ENCODE peak calls at places on chromosome 19, in five cellular contexts. One of them, this sample, is unnamed. For H3K4me1, the result is how much of the 10 kb centered on the place peaks cover.

GRCh38 chr19:50551713-50552187 is 16.5 kb downstream of the LRRC4B start:
- DNase-seq in PC-9: no peak
- DNase-seq in fibroblast of lung: no peak
- DNase-seq in psoas muscle: no peak
- DNase-seq in small intestine: no peak
- DNase-seq in this sample: no peak

GRCh38 chr19:835201-835810 is 5.5 kb upstream of the PRTN3 start:
- DNase-seq in PC-9: no peak
- DNase-seq in fibroblast of lung: no peak
- DNase-seq in psoas muscle: no peak
- DNase-seq in small intestine: no peak
- DNase-seq in this sample: no peak

GRCh38 chr19:32372726-32373613 is 27.6 kb downstream of the ZNF507 start:
- DNase-seq in PC-9: peak
- DNase-seq in fibroblast of lung: no peak
- DNase-seq in psoas muscle: no peak
- DNase-seq in small intestine: no peak
- DNase-seq in this sample: peak

GRCh38 chr19:38152461-38153379 is 71.3 kb downstream of the DPF1 start:
- DNase-seq in PC-9: no peak
- DNase-seq in fibroblast of lung: peak
- DNase-seq in psoas muscle: no peak
- DNase-seq in small intestine: no peak
- DNase-seq in this sample: no peak

GRCh38 chr19:46297700-46298476 is 1.0 kb downstream of the HIF3A start:
- DNase-seq in PC-9: no peak
- DNase-seq in fibroblast of lung: no peak
- DNase-seq in psoas muscle: peak
- DNase-seq in small intestine: peak
- DNase-seq in this sample: no peak

GRCh38 chr19:41226053-41226873 is 7.2 kb downstream of the AXL start:
- DNase-seq in PC-9: peak
- DNase-seq in fibroblast of lung: peak
- DNase-seq in psoas muscle: peak
- DNase-seq in small intestine: peak
- DNase-seq in this sample: peak

GRCh38 chr19:58021541-58022282 is 12.1 kb upstream of the ZSCAN1 start:
- DNase-seq in PC-9: peak
- DNase-seq in fibroblast of lung: peak
- DNase-seq in psoas muscle: no peak
- DNase-seq in small intestine: peak
- DNase-seq in this sample: no peak

GRCh38 chr19:13844130-13844631 is 32.8 kb upstream of the NANOS3 start:
- DNase-seq in PC-9: peak
- DNase-seq in fibroblast of lung: no peak
- DNase-seq in psoas muscle: no peak
- DNase-seq in small intestine: no peak
- DNase-seq in this sample: no peak

GRCh38 chr19:16285769-16286564 is 38.7 kb upstream of the KLF2 start:
- DNase-seq in PC-9: no peak
- DNase-seq in fibroblast of lung: peak
- DNase-seq in psoas muscle: peak
- DNase-seq in small intestine: no peak
- DNase-seq in this sample: no peak

GRCh38 chr19:10143700-10144099 is 24.0 kb upstream of the EIF3G start:
- DNase-seq in PC-9: no peak
- DNase-seq in fibroblast of lung: no peak
- DNase-seq in psoas muscle: no peak
- DNase-seq in small intestine: no peak
- DNase-seq in this sample: no peak

GRCh38 chr19:1707240-1707639 is 46.1 kb upstream of the ONECUT3 start:
- DNase-seq in PC-9: no peak
- DNase-seq in fibroblast of lung: no peak
- DNase-seq in psoas muscle: no peak
- DNase-seq in small intestine: no peak
- DNase-seq in this sample: no peak

GRCh38 chr19:38538793-38539528 is 78.8 kb downstream of the MAP4K1 start:
- DNase-seq in PC-9: no peak
- DNase-seq in fibroblast of lung: peak
- DNase-seq in psoas muscle: no peak
- DNase-seq in small intestine: peak
- DNase-seq in this sample: no peak

GRCh38 chr19:6064016-6064702 is 46.1 kb downstream of the RFX2 start:
- DNase-seq in PC-9: peak
- DNase-seq in fibroblast of lung: peak
- DNase-seq in psoas muscle: no peak
- DNase-seq in small intestine: peak
- DNase-seq in this sample: peak
- H3K4me1 ChIP-seq in PC-9: half or more
- H3K4me1 ChIP-seq in fibroblast of lung: under half
- H3K4me1 ChIP-seq in psoas muscle: under half
- H3K4me1 ChIP-seq in small intestine: under half
- H3K4me1 ChIP-seq in this sample: under half

DNA sequence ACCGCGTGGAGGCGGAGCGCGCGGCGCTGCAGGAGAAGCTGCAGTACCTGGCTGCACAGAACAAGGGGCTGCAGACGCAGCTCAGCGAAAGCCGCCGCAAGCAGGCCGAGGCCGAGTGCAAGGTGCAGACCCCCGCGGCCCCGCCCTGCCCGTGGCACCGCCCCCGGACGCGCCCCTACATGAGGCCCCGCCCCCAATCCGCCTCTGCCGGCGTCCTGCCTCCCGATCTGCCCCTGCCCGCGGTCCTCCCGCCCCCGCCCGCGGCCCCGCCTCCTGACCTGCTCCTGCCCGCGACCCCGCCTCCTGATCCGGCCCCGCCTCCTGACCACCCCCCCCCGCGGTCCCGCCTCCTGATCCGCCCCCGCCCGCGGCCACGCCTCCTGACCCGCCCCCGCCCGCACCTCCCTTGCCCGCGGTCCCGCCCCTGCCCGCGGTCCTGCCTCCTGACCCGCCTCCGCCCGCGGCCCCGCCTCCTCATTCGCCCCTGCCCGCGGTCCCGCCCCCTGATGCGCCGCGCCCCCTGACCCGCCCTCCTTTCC is 11.7 kb downstream of the PRR36 start:
- DNase-seq in PC-9: peak
- DNase-seq in fibroblast of lung: peak
- DNase-seq in psoas muscle: peak
- DNase-seq in small intestine: peak
- DNase-seq in this sample: no peak
- H3K27ac ChIP-seq in PC-9: no peak
- H3K27ac ChIP-seq in fibroblast of lung: no peak
- H3K27ac ChIP-seq in psoas muscle: no peak
- H3K27ac ChIP-seq in small intestine: no peak
- H3K27ac ChIP-seq in this sample: no peak

GRCh38 chr19:23887642-23888041 is 27.0 kb upstream of the ZNF726 start:
- DNase-seq in PC-9: no peak
- DNase-seq in fibroblast of lung: no peak
- DNase-seq in psoas muscle: no peak
- DNase-seq in small intestine: peak
- DNase-seq in this sample: no peak

GRCh38 chr19:23884363-23884762 is 30.3 kb upstream of the ZNF726 start:
- DNase-seq in PC-9: no peak
- DNase-seq in fibroblast of lung: no peak
- DNase-seq in psoas muscle: no peak
- DNase-seq in small intestine: no peak
- DNase-seq in this sample: no peak

DNA sequence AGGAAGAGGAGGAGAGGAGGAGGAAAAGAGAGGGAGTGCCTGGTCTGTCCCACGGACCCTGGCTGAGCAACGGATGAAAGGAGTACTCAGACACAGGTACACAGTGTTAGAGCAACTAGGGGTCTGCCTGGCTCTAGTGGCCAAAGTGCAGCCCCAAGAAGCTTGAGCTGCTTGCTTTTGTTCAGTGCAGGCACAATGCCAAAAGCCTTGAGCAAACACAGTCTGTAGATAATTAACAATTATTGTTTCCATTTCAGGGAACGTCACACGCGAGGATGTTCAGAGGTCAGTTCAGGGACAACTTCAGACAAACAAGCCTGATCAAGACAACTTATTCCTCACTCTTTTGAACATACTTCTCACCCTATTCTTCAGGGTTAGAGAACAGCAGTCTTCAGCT is 32.2 kb upstream of the ZNF726 start:
- DNase-seq in PC-9: no peak
- DNase-seq in fibroblast of lung: no peak
- DNase-seq in psoas muscle: no peak
- DNase-seq in small intestine: peak
- DNase-seq in this sample: no peak
- H3K4me3 ChIP-seq in PC-9: no peak
- H3K4me3 ChIP-seq in fibroblast of lung: no peak
- H3K4me3 ChIP-seq in psoas muscle: no peak
- H3K4me3 ChIP-seq in small intestine: no peak
- H3K4me3 ChIP-seq in this sample: no peak

DNA sequence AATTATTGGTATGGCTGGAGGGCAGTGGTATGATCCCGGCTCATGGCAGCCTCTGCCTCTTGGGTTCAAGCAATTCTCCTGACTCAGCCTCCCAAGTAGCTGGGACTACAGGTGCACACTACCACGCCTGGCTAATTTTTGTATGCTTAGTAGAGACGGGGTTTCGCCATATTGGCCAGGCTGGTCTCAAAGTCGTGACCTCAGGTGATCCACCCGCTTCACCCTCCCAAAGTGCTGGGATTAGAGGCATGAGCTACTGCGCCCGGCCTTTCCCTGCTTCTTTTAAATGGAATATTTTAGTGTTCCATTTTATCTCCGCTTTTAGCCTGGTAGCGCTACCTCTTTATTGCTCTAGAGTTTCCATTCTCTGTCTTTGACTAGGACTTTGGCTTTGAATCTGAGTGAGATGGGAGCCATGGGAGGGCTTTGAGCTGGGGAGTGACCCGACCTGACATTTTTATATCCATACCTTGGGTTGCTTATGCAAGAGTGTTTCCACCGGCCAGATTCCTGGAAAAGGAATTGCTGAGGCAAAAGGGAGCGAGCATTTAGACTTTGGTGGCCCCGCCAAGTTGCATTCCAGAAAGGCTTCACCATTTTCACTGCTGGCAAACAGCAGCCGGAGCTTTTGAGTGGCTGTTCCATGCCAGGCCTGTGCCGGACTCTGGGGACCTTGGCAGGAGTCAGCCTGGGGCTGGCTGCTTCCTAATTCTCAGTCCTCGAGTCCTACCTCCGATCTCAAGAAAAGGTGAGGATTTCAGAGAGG is 22.9 kb downstream of the BICRA start:
- DNase-seq in PC-9: no peak
- DNase-seq in fibroblast of lung: no peak
- DNase-seq in psoas muscle: no peak
- DNase-seq in small intestine: no peak
- DNase-seq in this sample: no peak
- H3K4me1 ChIP-seq in PC-9: under half
- H3K4me1 ChIP-seq in fibroblast of lung: under half
- H3K4me1 ChIP-seq in psoas muscle: under half
- H3K4me1 ChIP-seq in small intestine: under half
- H3K4me1 ChIP-seq in this sample: under half

DNA sequence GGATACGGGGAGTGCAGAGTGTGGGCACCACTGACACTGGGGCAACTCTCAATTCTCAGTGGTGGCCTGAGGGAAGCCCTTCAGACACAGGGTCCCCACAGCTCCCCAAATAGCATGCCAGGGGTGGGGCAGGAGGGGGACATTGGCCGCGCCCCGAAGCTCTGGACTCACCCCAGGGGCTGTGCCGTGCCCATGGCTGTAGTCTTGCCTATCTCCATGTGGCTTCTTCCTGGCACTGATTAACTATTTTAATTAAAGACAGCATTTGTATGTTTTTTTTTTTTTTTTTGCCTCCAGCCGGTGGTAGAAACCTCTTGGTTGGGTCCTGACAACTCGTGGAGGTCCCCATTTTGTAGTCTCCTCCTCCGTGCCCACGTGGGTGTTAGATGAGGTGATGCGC is 23.3 kb downstream of the GATAD2A start:
- DNase-seq in PC-9: no peak
- DNase-seq in fibroblast of lung: no peak
- DNase-seq in psoas muscle: no peak
- DNase-seq in small intestine: no peak
- DNase-seq in this sample: no peak
- H3K27ac ChIP-seq in PC-9: no peak
- H3K27ac ChIP-seq in fibroblast of lung: no peak
- H3K27ac ChIP-seq in psoas muscle: no peak
- H3K27ac ChIP-seq in small intestine: no peak
- H3K27ac ChIP-seq in this sample: no peak

GRCh38 chr19:44447864-44448674 is at the start of gene ZNF229:
- DNase-seq in PC-9: peak
- DNase-seq in fibroblast of lung: peak
- DNase-seq in psoas muscle: peak
- DNase-seq in small intestine: peak
- DNase-seq in this sample: peak
- H3K4me3 ChIP-seq in PC-9: peak
- H3K4me3 ChIP-seq in fibroblast of lung: peak
- H3K4me3 ChIP-seq in psoas muscle: peak
- H3K4me3 ChIP-seq in small intestine: peak
- H3K4me3 ChIP-seq in this sample: peak

GRCh38 chr19:12665646-12666304 is 767 bp downstream of the MAN2B1 start:
- DNase-seq in PC-9: no peak
- DNase-seq in fibroblast of lung: peak
- DNase-seq in psoas muscle: no peak
- DNase-seq in small intestine: no peak
- DNase-seq in this sample: no peak

GRCh38 chr19:12664406-12665280 is 1.9 kb downstream of the MAN2B1 start:
- DNase-seq in PC-9: no peak
- DNase-seq in fibroblast of lung: no peak
- DNase-seq in psoas muscle: no peak
- DNase-seq in small intestine: no peak
- DNase-seq in this sample: no peak

GRCh38 chr19:12665281-12665573 is 1.3 kb downstream of the MAN2B1 start:
- DNase-seq in PC-9: no peak
- DNase-seq in fibroblast of lung: no peak
- DNase-seq in psoas muscle: peak
- DNase-seq in small intestine: no peak
- DNase-seq in this sample: no peak

GRCh38 chr19:12667903-12668302 is 1.3 kb downstream of the WDR83 start:
- DNase-seq in PC-9: no peak
- DNase-seq in fibroblast of lung: no peak
- DNase-seq in psoas muscle: no peak
- DNase-seq in small intestine: no peak
- DNase-seq in this sample: no peak

DNA sequence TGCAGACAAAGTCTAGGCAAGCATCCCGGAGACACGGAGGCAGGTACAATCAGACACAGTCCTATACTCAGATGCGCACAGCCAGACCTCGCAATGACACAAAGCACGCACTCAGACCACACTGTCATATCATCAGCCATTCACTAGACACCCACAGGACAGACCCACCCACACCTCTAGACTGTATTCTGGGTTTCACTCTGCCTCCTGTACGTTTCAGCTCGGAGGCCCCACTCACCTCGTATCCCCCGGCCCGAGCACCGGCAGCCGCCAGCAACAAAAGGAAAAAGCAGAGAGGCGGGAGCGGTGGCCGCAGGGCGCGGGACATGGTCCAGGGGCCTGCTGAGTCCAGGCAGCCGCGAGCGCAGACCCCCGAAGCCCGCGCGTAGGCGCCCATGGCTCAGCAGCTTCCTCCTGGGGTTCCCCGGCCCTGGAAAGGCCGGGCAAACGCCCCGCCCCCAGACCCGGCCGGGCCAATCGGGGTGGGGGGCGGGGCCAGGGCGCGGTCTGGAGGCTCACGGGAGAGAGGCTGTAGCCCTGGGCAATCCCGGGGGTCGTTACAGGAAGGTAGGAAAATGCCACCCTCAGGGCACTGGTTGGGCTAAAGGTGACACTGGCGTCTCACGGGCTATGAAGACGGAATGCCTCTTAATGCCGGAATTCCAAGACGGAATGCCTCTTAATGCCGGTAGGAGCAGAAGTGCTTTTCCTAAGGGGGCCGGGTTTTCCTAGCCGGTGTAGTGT is at the start of the genes MAN2B1 and WDR83:
- DNase-seq in PC-9: peak
- DNase-seq in fibroblast of lung: peak
- DNase-seq in psoas muscle: peak
- DNase-seq in small intestine: peak
- DNase-seq in this sample: peak
- H3K4me1 ChIP-seq in PC-9: under half
- H3K4me1 ChIP-seq in fibroblast of lung: under half
- H3K4me1 ChIP-seq in psoas muscle: under half
- H3K4me1 ChIP-seq in small intestine: under half
- H3K4me1 ChIP-seq in this sample: under half

This sample was measured in SJSA1.